ENCODE peak calls at places on chromosome 1, in seven cellular contexts. S is AG08395; H is cardiac fibroblast; Y is activated CD8-positive, alpha-beta T cell treated with anti-CD3 and anti-CD28 coated beads, Interleukin-2, amount 10 ng/mL, durations not matched to agents 7 days and 5 days; X is RPMI7951; W is KG1; P is GM13977. J is an unnamed sample.

GRCh38 chr1:26538480-26539412 is 9.2 kb downstream of the RPS6KA1 start:
- DNase-seq in S (peak; percentile 61), Y (peak; percentile 54), W (no peak), H (peak; percentile 63), P (peak; percentile 61), X (peak; percentile 55), J (peak; percentile 73)

GRCh38 chr1:1254667-1254998 is 8.1 kb upstream of the C1QTNF12 start:
- DNase-seq in W (no peak), H (no peak), Y (no peak), S (no peak), P (no peak), X (no peak), J (no peak)

GRCh38 chr1:235834620-235835019 is 32.1 kb downstream of the LYST start:
- DNase-seq in Y (no peak), P (no peak), H (no peak), W (no peak), S (no peak), X (peak; percentile 6), J (no peak)

GRCh38 chr1:246425139-246425794 is 81.8 kb downstream of the SMYD3 start:
- DNase-seq in W (no peak), H (no peak), P (no peak), X (no peak), Y (no peak), S (no peak), J (no peak)

GRCh38 chr1:10514490-10515235 is 39.9 kb downstream of the PEX14 start:
- DNase-seq in Y (no peak), P (no peak), S (peak; percentile 48), H (peak; percentile 46), X (peak; percentile 50), W (no peak), J (peak; percentile 63)

GRCh38 chr1:102241431-102242338 is 245.0 kb upstream of the OLFM3 start:
- DNase-seq in S (no peak), P (no peak), Y (no peak), H (no peak), X (no peak), W (no peak), J (no peak)

GRCh38 chr1:13801711-13802486 is 101.9 kb downstream of the PRDM2 start:
- DNase-seq in X (no peak), S (no peak), Y (no peak), P (no peak), H (no peak), W (no peak), J (no peak)

GRCh38 chr1:42385283-42385682 is 4.7 kb downstream of the RIMKLA start:
- DNase-seq in W (no peak), X (no peak), S (no peak), Y (no peak), H (peak; percentile 38), P (no peak), J (peak; percentile 33)

GRCh38 chr1:230717251-230717650 is 3.3 kb upstream of the AGT start:
- DNase-seq in Y (no peak), S (no peak), H (no peak), P (no peak), X (no peak), W (no peak), J (no peak)

GRCh38 chr1:12001249-12001917 is 17.9 kb upstream of the MIIP start:
- DNase-seq in W (peak; percentile 6), P (no peak), S (no peak), Y (peak; percentile 64), X (no peak), H (peak; percentile 73), J (peak; percentile 68)

GRCh38 chr1:168285419-168285790 is 4.7 kb downstream of the TBX19 start:
- DNase-seq in W (no peak), X (no peak), P (no peak), H (no peak), S (no peak), Y (no peak), J (no peak)

GRCh38 chr1:212062832-212063438 is 27.4 kb downstream of the DTL start:
- DNase-seq in Y (no peak), S (peak; percentile 60), W (no peak), X (peak; percentile 54), H (peak; percentile 65), P (no peak), J (peak; percentile 78)

GRCh38 chr1:157490337-157491165 is 61.8 kb downstream of the FCRL5 start:
- DNase-seq in X (peak; percentile 56), Y (peak; percentile 77), P (peak; percentile 47), H (peak; percentile 74), S (peak; percentile 40), W (peak; percentile 45), J (peak; percentile 70)

GRCh38 chr1:168266644-168267186 is 14.0 kb upstream of the TBX19 start:
- DNase-seq in S (no peak), W (no peak), P (no peak), Y (no peak), X (peak; percentile 82), H (peak; percentile 33), J (peak; percentile 42)

GRCh38 chr1:212218065-212218464 is 67.1 kb upstream of the PPP2R5A start:
- DNase-seq in W (no peak), H (no peak), X (no peak), S (no peak), Y (no peak), P (no peak), J (no peak)

GRCh38 chr1:39635871-39636210 is 3.6 kb downstream of the HEYL start:
- DNase-seq in S (no peak), Y (no peak), P (no peak), X (no peak), W (no peak), H (no peak), J (no peak)

GRCh38 chr1:172662464-172663109 is 3.7 kb downstream of the FASLG start:
- DNase-seq in X (peak; percentile 95), Y (peak; percentile 93), S (peak; percentile 85), H (peak; percentile 94), W (peak; percentile 89), P (peak; percentile 60), J (peak; percentile 82)

GRCh38 chr1:97989094-97989680 is 68.4 kb upstream of the DPYD start:
- DNase-seq in W (no peak), H (peak; percentile 85), S (no peak), X (peak; percentile 50), P (no peak), Y (no peak), J (peak; percentile 53)

GRCh38 chr1:216670118-216670870 is 52.9 kb downstream of the ESRRG start:
- DNase-seq in S (no peak), P (no peak), X (no peak), Y (no peak), W (no peak), H (peak; percentile 1), J (peak; percentile 17)

GRCh38 chr1:157542676-157543075 is 9.6 kb downstream of the FCRL5 start:
- DNase-seq in W (no peak), X (peak; percentile 17), H (no peak), P (no peak), Y (no peak), S (no peak), J (no peak)

GRCh38 chr1:171220551-171221175 is 27.6 kb upstream of the FMO1 start:
- DNase-seq in H (peak; percentile 75), P (no peak), X (peak; percentile 83), S (no peak), Y (no peak), W (no peak), J (peak; percentile 3)

GRCh38 chr1:211541715-211542477 is 37.1 kb downstream of the SLC30A1 start:
- DNase-seq in W (no peak), H (no peak), S (no peak), X (no peak), P (no peak), Y (no peak), J (no peak)

GRCh38 chr1:154753426-154753825 is 116.7 kb downstream of the KCNN3 start:
- DNase-seq in H (no peak), S (no peak), W (no peak), Y (no peak), P (no peak), X (no peak), J (no peak)

GRCh38 chr1:224769987-224770693 is 154.0 kb downstream of the CNIH3 start:
- DNase-seq in W (no peak), X (peak; percentile 79), H (peak; percentile 48), S (peak; percentile 75), P (no peak), Y (no peak), J (peak; percentile 75)

GRCh38 chr1:25501235-25502058 is 42.0 kb upstream of the LDLRAP1 start:
- DNase-seq in S (peak; percentile 32), X (no peak), P (no peak), H (peak; percentile 46), Y (no peak), W (no peak), J (peak; percentile 76)

GRCh38 chr1:15953791-15954201 is 22.1 kb downstream of the ZBTB17 start:
- DNase-seq in H (no peak), X (peak; percentile 49), S (no peak), P (no peak), Y (no peak), W (no peak), J (no peak)

GRCh38 chr1:43786975-43787374 is 79.6 kb downstream of the ST3GAL3 start:
- DNase-seq in W (no peak), X (peak; percentile 31), H (peak; percentile 61), P (no peak), S (peak; percentile 66), Y (no peak), J (peak; percentile 61)

GRCh38 chr1:53125623-53126360 is 16.6 kb downstream of the SLC1A7 start:
- DNase-seq in P (no peak), H (no peak), Y (no peak), S (no peak), W (no peak), X (no peak), J (no peak)

GRCh38 chr1:31705080-31705866 is 1.5 kb upstream of the COL16A1 start:
- DNase-seq in X (peak; percentile 65), H (peak; percentile 64), S (peak; percentile 60), Y (peak; percentile 79), P (peak; percentile 82), W (no peak), J (peak; percentile 82)

GRCh38 chr1:203807211-203807610 is 11.8 kb downstream of the ZBED6 start:
- DNase-seq in S (peak; percentile 36), W (no peak), P (no peak), X (no peak), Y (no peak), H (peak; percentile 84), J (peak; percentile 90)

GRCh38 chr1:59520759-59521442 is 224.0 kb downstream of the FGGY start:
- DNase-seq in W (no peak), H (peak; percentile 65), P (no peak), Y (no peak), S (peak; percentile 10), X (peak; percentile 19), J (no peak)